ENCODE peak calls at places on chromosomes 7 and 10, in ten cellular contexts. A, K, L, T, U, J, H, E, O and F are unnamed samples.

GRCh38 chr10:45308707-45309106 is 6.7 kb downstream of the OR13A1 start:
- DNase-seq in A (no peak), K (peak; percentile 1), L (no peak), T (no peak), U (no peak), J (no peak), H (no peak), E (peak; percentile 50), O (no peak), F (no peak)

GRCh38 chr7:142181211-142181610 is 69.7 kb downstream of the MGAM2 start:
- DNase-seq in A (no peak), K (no peak), L (no peak), T (no peak), U (no peak), J (no peak), H (no peak), E (no peak), O (no peak), F (no peak)

GRCh38 chr10:24463683-24464426 is 254.9 kb downstream of the KIAA1217 start:
- DNase-seq in A (peak; percentile 48), K (peak; percentile 73), L (peak; percentile 97), T (no peak), U (peak; percentile 64), J (peak; percentile 13), H (peak; percentile 51), E (peak; percentile 96), O (peak; percentile 16), F (peak; percentile 95)

GRCh38 chr10:108184129-108184528 is 1019.6 kb upstream of the SORCS1 start:
- DNase-seq in A (no peak), K (no peak), L (no peak), T (no peak), U (no peak), J (no peak), H (no peak), E (no peak), O (no peak), F (no peak)

GRCh38 chr10:13894412-13895093 is 307.8 kb downstream of the PRPF18 start:
- DNase-seq in A (no peak), K (peak; percentile 28), L (no peak), T (no peak), U (no peak), J (peak; percentile 75), H (no peak), E (peak; percentile 65), O (no peak), F (peak; percentile 18)

GRCh38 chr7:32161708-32162107 is 91.5 kb upstream of the PDE1C start:
- DNase-seq in A (no peak), K (peak; percentile 90), L (peak; percentile 74), T (no peak), U (peak; percentile 72), J (no peak), H (no peak), E (peak; percentile 41), O (peak; percentile 11), F (peak; percentile 20)

GRCh38 chr10:16583382-16583781 is 61.7 kb upstream of the C1QL3 start:
- DNase-seq in A (no peak), K (no peak), L (no peak), T (no peak), U (no peak), J (no peak), H (no peak), E (no peak), O (no peak), F (no peak)

GRCh38 chr7:94848531-94848930 is 58.9 kb upstream of the PPP1R9A start:
- DNase-seq in A (no peak), K (no peak), L (no peak), T (no peak), U (no peak), J (no peak), H (no peak), E (peak; percentile 15), O (no peak), F (no peak)

GRCh38 chr10:117000580-117000979 is 4.4 kb downstream of the SHTN1 start:
- DNase-seq in A (no peak), K (peak; percentile 7), L (no peak), T (no peak), U (no peak), J (no peak), H (no peak), E (no peak), O (peak; percentile 26), F (no peak)

GRCh38 chr10:75358835-75359421 is 42.6 kb downstream of the ZNF503 start:
- DNase-seq in A (no peak), K (peak; percentile 66), L (peak; percentile 45), T (no peak), U (peak; percentile 79), J (no peak), H (no peak), E (peak; percentile 100), O (peak; percentile 53), F (peak; percentile 77)

GRCh38 chr7:29771081-29771832 is 35.1 kb upstream of the WIPF3 start:
- DNase-seq in A (no peak), K (no peak), L (no peak), T (no peak), U (peak; percentile 4), J (peak; percentile 38), H (no peak), E (no peak), O (no peak), F (no peak)

DNA sequence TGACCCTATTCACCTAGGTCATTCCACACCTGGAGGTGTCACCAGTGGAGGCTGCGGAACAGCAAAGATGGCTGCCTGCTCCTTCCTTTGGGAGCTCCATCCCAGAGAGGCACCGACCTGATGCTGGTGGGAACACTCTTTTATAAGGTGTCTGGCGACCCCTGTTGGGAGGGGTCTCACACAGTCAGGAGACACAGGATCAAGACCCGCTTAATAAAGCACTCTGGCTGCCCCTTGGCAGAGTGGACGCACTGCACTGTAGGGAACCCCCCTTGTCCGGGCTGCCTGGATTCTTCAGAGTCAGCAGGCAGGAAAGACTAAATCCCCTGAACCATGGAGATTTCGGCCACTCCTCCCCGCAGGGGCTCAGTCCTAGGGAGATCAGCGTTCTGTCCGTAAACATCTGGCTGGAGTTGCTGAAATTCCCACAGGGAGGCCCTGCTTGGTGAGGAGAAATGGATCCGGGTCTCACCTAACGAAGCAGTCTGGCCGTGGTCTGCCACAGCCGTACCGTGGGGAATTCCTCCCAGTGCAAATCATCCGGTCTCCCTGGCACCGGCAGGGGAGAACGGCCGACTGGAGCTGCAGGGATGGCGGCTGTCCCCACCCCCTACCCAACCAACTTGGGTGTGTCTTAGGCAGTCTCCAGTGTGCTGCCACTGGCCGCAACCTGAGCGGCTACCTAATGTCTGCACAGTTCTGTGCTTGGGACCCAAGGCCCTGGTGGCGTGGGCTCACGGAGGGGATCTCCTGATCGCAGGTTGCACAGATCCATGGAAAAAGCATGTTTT is 66.1 kb downstream of the LSMEM1 start:
- DNase-seq in A (no peak), K (peak; percentile 8), L (no peak), T (no peak), U (no peak), J (no peak), H (no peak), E (no peak), O (peak; percentile 13), F (no peak)
- TF ChIP-seq CTCF in A (no peak), K (no peak), L (no peak), T (no peak), U (no peak), J (no peak), H (no peak), E (no peak), O (no peak), F (no peak)

GRCh38 chr10:114081911-114082583 is 38.4 kb downstream of the ADRB1 start:
- DNase-seq in A (no peak), K (no peak), L (no peak), T (no peak), U (no peak), J (no peak), H (no peak), E (peak; percentile 55), O (no peak), F (no peak)

GRCh38 chr10:114087255-114087654 is 43.6 kb downstream of the ADRB1 start:
- DNase-seq in A (no peak), K (no peak), L (no peak), T (no peak), U (no peak), J (no peak), H (no peak), E (no peak), O (no peak), F (no peak)

GRCh38 chr10:114084225-114084624 is 40.6 kb downstream of the ADRB1 start:
- DNase-seq in A (no peak), K (no peak), L (no peak), T (no peak), U (no peak), J (no peak), H (no peak), E (no peak), O (no peak), F (no peak)

GRCh38 chr10:114083040-114083439 is 39.4 kb downstream of the ADRB1 start:
- DNase-seq in A (no peak), K (no peak), L (no peak), T (no peak), U (no peak), J (no peak), H (no peak), E (peak; percentile 53), O (peak; percentile 40), F (no peak)

DNA sequence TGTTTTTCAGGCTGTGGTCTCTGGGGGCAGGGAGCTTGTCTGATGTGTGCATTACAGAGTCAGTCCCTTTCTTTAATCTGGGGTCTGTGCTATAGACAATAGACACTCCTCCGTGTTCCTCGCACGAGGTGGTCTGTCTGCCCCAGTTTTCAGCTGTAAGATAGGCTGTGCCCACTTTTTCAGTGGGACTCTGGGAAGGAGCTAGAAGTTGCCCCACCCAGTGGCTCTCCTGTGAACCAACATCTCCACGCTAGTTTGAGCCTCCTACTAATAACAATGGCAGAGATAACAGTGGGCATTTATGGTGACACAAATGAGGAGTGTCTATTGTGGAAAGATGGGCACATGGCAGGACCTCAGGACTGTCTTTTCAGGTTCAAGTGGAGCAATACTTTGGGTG is 44.0 kb downstream of the ADRB1 start:
- DNase-seq in A (no peak), K (no peak), L (no peak), T (no peak), U (no peak), J (no peak), H (no peak), E (no peak), O (no peak), F (no peak)
- TF ChIP-seq CTCF in A (no peak), K (no peak), L (no peak), T (no peak), U (no peak), J (no peak), H (no peak), E (no peak), O (no peak), F (peak; percentile 25)

DNA sequence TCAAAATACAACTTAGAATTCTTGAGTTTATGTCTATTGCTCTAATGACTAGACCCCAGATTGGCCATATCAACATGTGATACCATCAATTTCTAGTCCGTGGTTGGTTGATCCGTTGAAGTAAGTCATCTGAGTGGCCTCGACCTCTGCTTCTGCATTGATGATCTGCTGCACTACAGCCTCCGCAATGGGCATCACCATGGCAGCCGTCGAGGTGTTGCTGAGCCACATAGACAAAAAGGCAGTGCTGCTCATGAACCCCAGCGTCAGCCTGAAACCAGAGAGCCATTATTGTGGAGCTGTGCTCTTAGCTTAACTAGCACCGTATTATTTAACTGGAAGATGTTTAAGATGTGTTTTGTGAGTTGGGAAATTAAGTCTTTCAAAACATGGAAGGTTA is 30.7 kb downstream of the SLC13A1 start:
- DNase-seq in A (no peak), K (no peak), L (no peak), T (no peak), U (no peak), J (no peak), H (no peak), E (no peak), O (no peak), F (no peak)
- TF ChIP-seq CTCF in A (no peak), K (no peak), L (no peak), T (no peak), U (no peak), J (no peak), H (no peak), E (no peak), O (no peak), F (no peak)

GRCh38 chr10:37855691-37856090 is 1.7 kb downstream of the ZNF248 start:
- DNase-seq in A (no peak), K (no peak), L (no peak), T (no peak), U (peak; percentile 14), J (no peak), H (no peak), E (peak; percentile 65), O (no peak), F (no peak)
- TF ChIP-seq CTCF in A (no peak), K (no peak), L (no peak), T (no peak), U (no peak), J (no peak), H (no peak), E (no peak), O (no peak), F (no peak)